ENCODE peak calls at places on chromosomes 11 and 22, in nine cellular contexts. P is SIG-M5; F is endothelial cell; Z is right lobe of liver; W is mesendoderm; O is mammary epithelial cell; N is stimulated activated CD8-positive, alpha-beta memory T cell treated with anti-CD3 and anti-CD28 coated beads, Interleukin-7, amount 100 ng/mL, for 24 hours; G is astrocyte of the hippocampus; B is NCI-H2081. X is an unnamed sample.

GRCh38 chr11:313787-314547 is at the start of gene IFITM1:
- DNase-seq in P (no peak), F (no peak), Z (peak), W (peak), O (peak), N (no peak), G (peak), B (no peak), X (peak)

GRCh38 chr11:71076021-71076420 is 176.4 kb downstream of the SHANK2 start:
- DNase-seq in P (no peak), F (no peak), Z (no peak), W (no peak), O (no peak), N (no peak), G (no peak), B (no peak), X (no peak)

GRCh38 chr22:31185056-31185455 is 25.1 kb downstream of the RNF185 start:
- DNase-seq in P (no peak), F (no peak), Z (no peak), W (no peak), O (no peak), N (no peak), G (no peak), B (no peak), X (no peak)

GRCh38 chr11:117187007-117187406 is 8.5 kb downstream of the SIDT2 start:
- DNase-seq in P (no peak), F (no peak), Z (peak), W (no peak), O (no peak), N (no peak), G (no peak), B (no peak), X (no peak)

GRCh38 chr22:32202539-32203180 is 2.2 kb downstream of the RFPL2 start:
- DNase-seq in P (no peak), F (peak), Z (peak), W (peak), O (peak), N (no peak), G (peak), B (peak), X (peak)

GRCh38 chr11:82902880-82903279 is 1.3 kb downstream of the DDIAS start:
- DNase-seq in P (no peak), F (no peak), Z (no peak), W (no peak), O (no peak), N (no peak), G (no peak), B (no peak), X (no peak)

GRCh38 chr11:118877487-118878173 is 6.1 kb upstream of the CXCR5 start:
- DNase-seq in P (no peak), F (no peak), Z (no peak), W (no peak), O (no peak), N (no peak), G (no peak), B (no peak), X (no peak)

GRCh38 chr11:76248210-76248609 is 41.9 kb upstream of the WNT11 start:
- DNase-seq in P (no peak), F (peak), Z (no peak), W (peak), O (no peak), N (no peak), G (no peak), B (no peak), X (no peak)

GRCh38 chr11:124113890-124114289 is 1.4 kb upstream of the VWA5A start:
- DNase-seq in P (no peak), F (no peak), Z (no peak), W (peak), O (peak), N (no peak), G (peak), B (no peak), X (peak)

GRCh38 chr11:112773256-112773655 is 188.0 kb upstream of the NCAM1 start:
- DNase-seq in P (no peak), F (no peak), Z (no peak), W (no peak), O (no peak), N (no peak), G (no peak), B (no peak), X (peak)

GRCh38 chr11:35622070-35622469 is 3.8 kb downstream of the FJX1 start:
- DNase-seq in P (no peak), F (no peak), Z (no peak), W (peak), O (peak), N (no peak), G (peak), B (no peak), X (peak)

GRCh38 chr11:105000797-105001196 is 22.2 kb downstream of the CASP5 start:
- DNase-seq in P (no peak), F (peak), Z (no peak), W (peak), O (no peak), N (peak), G (no peak), B (no peak), X (no peak)

GRCh38 chr22:40329021-40329456 is 17.3 kb upstream of the ADSL start:
- DNase-seq in P (no peak), F (no peak), Z (no peak), W (no peak), O (no peak), N (no peak), G (no peak), B (no peak), X (no peak)

GRCh38 chr22:47318041-47318737 is 555.7 kb downstream of the TBC1D22A start:
- DNase-seq in P (no peak), F (no peak), Z (no peak), W (no peak), O (no peak), N (no peak), G (no peak), B (no peak), X (no peak)

GRCh38 chr11:77726524-77726923 is 88.9 kb upstream of the CLNS1A start:
- DNase-seq in P (no peak), F (no peak), Z (no peak), W (no peak), O (no peak), N (no peak), G (no peak), B (no peak), X (no peak)

GRCh38 chr11:45664376-45665205 is 831 bp downstream of the CHST1 start:
- DNase-seq in P (no peak), F (no peak), Z (peak), W (no peak), O (no peak), N (no peak), G (peak), B (no peak), X (peak)

GRCh38 chr11:27469333-27469680 is 3.3 kb downstream of the LGR4 start:
- DNase-seq in P (no peak), F (no peak), Z (no peak), W (no peak), O (no peak), N (no peak), G (no peak), B (no peak), X (no peak)

GRCh38 chr22:40476341-40476740 is 105.9 kb downstream of the SGSM3 start:
- DNase-seq in P (no peak), F (no peak), Z (no peak), W (no peak), O (no peak), N (no peak), G (no peak), B (no peak), X (no peak)

GRCh38 chr11:125433454-125434121 is 62.5 kb downstream of the FEZ1 start:
- DNase-seq in P (no peak), F (peak), Z (peak), W (peak), O (peak), N (no peak), G (peak), B (no peak), X (peak)

GRCh38 chr11:110074499-110074898 is 18.7 kb upstream of the ZC3H12C start:
- DNase-seq in P (no peak), F (no peak), Z (no peak), W (no peak), O (no peak), N (no peak), G (no peak), B (no peak), X (no peak)

GRCh38 chr22:45285431-45286058 is 796 bp downstream of the UPK3A start:
- DNase-seq in P (no peak), F (no peak), Z (no peak), W (peak), O (no peak), N (no peak), G (no peak), B (no peak), X (peak)

GRCh38 chr11:62573006-62573591 is 592 bp downstream of the EEF1G start:
- DNase-seq in P (no peak), F (peak), Z (no peak), W (peak), O (no peak), N (no peak), G (peak), B (no peak), X (no peak)

GRCh38 chr11:20360650-20361049 is 2.9 kb upstream of the HTATIP2 start:
- DNase-seq in P (no peak), F (no peak), Z (no peak), W (no peak), O (peak), N (no peak), G (peak), B (no peak), X (no peak)

GRCh38 chr22:47297261-47298016 is 535.0 kb downstream of the TBC1D22A start:
- DNase-seq in P (no peak), F (no peak), Z (no peak), W (no peak), O (no peak), N (no peak), G (no peak), B (no peak), X (no peak)

GRCh38 chr11:20110908-20111669 is 49.2 kb downstream of the DBX1 start:
- DNase-seq in P (no peak), F (peak), Z (no peak), W (peak), O (peak), N (peak), G (peak), B (peak), X (peak)

X was measured in left kidney.